ENCODE peak calls at places on chromosomes 5 and 9, in six cellular contexts. W is bronchial epithelial cell, D is tibial nerve, Q is omental fat pad, U is mesothelial cell of epicardium, H is OCI-LY7. X is an unnamed sample.

GRCh38 chr5:54390539-54391031 is 64.9 kb upstream of the HSPB3 start:
- DNase-seq in W (no peak), D (no peak), Q (no peak), U (no peak), H (no peak), X (no peak)

GRCh38 chr9:133708770-133709611 is 29.2 kb downstream of the SARDH start:
- DNase-seq in W (no peak), D (no peak), Q (no peak), U (no peak), H (peak; percentile 86), X (no peak)

GRCh38 chr5:58940446-58940845 is 357.6 kb downstream of the RAB3C start:
- DNase-seq in W (no peak), D (no peak), Q (no peak), U (no peak), H (no peak), X (no peak)

GRCh38 chr9:98728500-98728899 is 19.8 kb upstream of the GABBR2 start:
- DNase-seq in W (no peak), D (no peak), Q (no peak), U (no peak), H (no peak), X (no peak)

GRCh38 chr5:30768061-30768460 is 425.4 kb upstream of the CDH6 start:
- DNase-seq in W (no peak), D (no peak), Q (no peak), U (no peak), H (no peak), X (no peak)

GRCh38 chr9:2641033-2641432 is 19.4 kb downstream of the VLDLR start:
- DNase-seq in W (no peak), D (no peak), Q (no peak), U (no peak), H (no peak), X (no peak)

GRCh38 chr5:5480481-5481111 is 58.1 kb downstream of the ICE1 start:
- DNase-seq in W (no peak), D (no peak), Q (no peak), U (no peak), H (no peak), X (no peak)

GRCh38 chr5:44835693-44836092 is 26.9 kb downstream of the MRPS30 start:
- DNase-seq in W (no peak), D (no peak), Q (no peak), U (no peak), H (no peak), X (no peak)

GRCh38 chr5:167785896-167786295 is 505.5 kb upstream of the WWC1 start:
- DNase-seq in W (no peak), D (no peak), Q (no peak), U (no peak), H (no peak), X (no peak)

GRCh38 chr5:174505621-174506020 is 218.8 kb upstream of the MSX2 start:
- DNase-seq in W (peak; percentile 79), D (no peak), Q (no peak), U (no peak), H (no peak), X (peak; percentile 50)

GRCh38 chr5:112625586-112625985 is 112.1 kb upstream of the APC start:
- DNase-seq in W (no peak), D (no peak), Q (no peak), U (no peak), H (no peak), X (no peak)

GRCh38 chr9:136764301-136764891 is at the start of gene LCN15:
- DNase-seq in W (no peak), D (no peak), Q (no peak), U (no peak), H (no peak), X (no peak)

GRCh38 chr5:171477666-171478065 is 58.2 kb downstream of the FGF18 start:
- DNase-seq in W (no peak), D (no peak), Q (no peak), U (no peak), H (no peak), X (no peak)

GRCh38 chr9:108149346-108149745 is 659.8 kb upstream of the KLF4 start:
- DNase-seq in W (no peak), D (no peak), Q (no peak), U (no peak), H (no peak), X (no peak)

GRCh38 chr5:111914957-111915356 is 158.0 kb upstream of the NREP start:
- DNase-seq in W (no peak), D (no peak), Q (no peak), U (no peak), H (no peak), X (no peak)

GRCh38 chr9:130043654-130044623 is 950 bp upstream of the FNBP1 start:
- DNase-seq in W (no peak), D (peak; percentile 44), Q (peak; percentile 30), U (no peak), H (no peak), X (no peak)

GRCh38 chr9:88979021-88979420 is 12.2 kb upstream of the S1PR3 start:
- DNase-seq in W (no peak), D (no peak), Q (no peak), U (no peak), H (no peak), X (no peak)

GRCh38 chr9:95461448-95462381 is 55.1 kb downstream of the PTCH1 start:
- DNase-seq in W (no peak), D (no peak), Q (no peak), U (no peak), H (no peak), X (no peak)

GRCh38 chr5:169200086-169200778 is 100.7 kb downstream of the SLIT3 start:
- DNase-seq in W (no peak), D (no peak), Q (no peak), U (no peak), H (no peak), X (no peak)

GRCh38 chr9:4009006-4009511 is 290.8 kb downstream of the GLIS3 start:
- DNase-seq in W (no peak), D (no peak), Q (no peak), U (no peak), H (no peak), X (no peak)

GRCh38 chr9:70962761-70963445 is 158.5 kb downstream of the TRPM3 start:
- DNase-seq in W (peak; percentile 17), D (no peak), Q (no peak), U (no peak), H (no peak), X (no peak)

GRCh38 chr5:126503602-126504104 is 80.4 kb downstream of the GRAMD2B start:
- DNase-seq in W (peak; percentile 93), D (no peak), Q (no peak), U (no peak), H (no peak), X (no peak)

GRCh38 chr5:62977641-62978040 is 399.0 kb downstream of the LRRC70 start:
- DNase-seq in W (no peak), D (no peak), Q (no peak), U (no peak), H (no peak), X (no peak)

GRCh38 chr9:135718616-135719015 is 16.6 kb downstream of the KCNT1 start:
- DNase-seq in W (no peak), D (no peak), Q (no peak), U (no peak), H (no peak), X (peak; percentile 34)

GRCh38 chr9:136572596-136573313 is 26.9 kb upstream of the NOTCH1 start:
- DNase-seq in W (no peak), D (no peak), Q (no peak), U (no peak), H (no peak), X (no peak)

DNA sequence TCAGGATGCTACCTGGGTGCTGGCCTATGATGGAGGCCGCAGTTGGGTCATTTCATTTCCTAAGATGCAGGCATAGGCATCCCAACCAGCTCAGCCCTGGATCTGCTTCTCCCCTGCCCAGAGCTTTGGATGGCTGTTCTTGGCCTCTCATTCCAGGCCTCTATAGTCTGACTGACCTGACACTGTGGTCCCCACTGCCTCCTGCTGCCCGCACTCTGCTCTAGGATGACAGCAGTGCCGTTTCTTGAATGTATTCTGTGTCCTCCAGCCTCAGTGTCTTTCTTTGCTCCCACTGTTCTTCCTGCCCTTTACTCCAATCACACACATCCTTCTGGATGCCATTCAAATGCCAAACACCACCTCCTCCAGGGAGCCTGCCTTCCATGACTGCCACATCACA is 235.7 kb downstream of the HSPA4 start:
- DNase-seq in W (no peak), D (no peak), Q (no peak), U (no peak), H (peak; percentile 36), X (peak; percentile 80)
- TF ChIP-seq CTCF in W (peak; percentile 58), D (peak; percentile 28), Q (no peak), U (no peak), H (peak; percentile 68), X (peak; percentile 61)

GRCh38 chr5:108924457-108924961 is 176.8 kb downstream of the FER start:
- DNase-seq in W (no peak), D (no peak), Q (no peak), U (no peak), H (peak; percentile 35), X (no peak)
- TF ChIP-seq CTCF in W (no peak), D (no peak), Q (no peak), U (no peak), H (peak; percentile 52), X (no peak)

GRCh38 chr5:149504649-149505048 is 46.6 kb downstream of the CSNK1A1 start:
- DNase-seq in W (no peak), D (no peak), Q (no peak), U (no peak), H (no peak), X (no peak)
- TF ChIP-seq CTCF in W (no peak), D (no peak), Q (no peak), U (no peak), H (no peak), X (no peak)

GRCh38 chr9:33044677-33045282 is 19.7 kb downstream of the DNAJA1 start:
- DNase-seq in W (peak; percentile 52), D (no peak), Q (no peak), U (no peak), H (no peak), X (peak; percentile 41)
- TF ChIP-seq CTCF in W (peak; percentile 50), D (no peak), Q (no peak), U (no peak), H (no peak), X (no peak)

X was measured in Calu3.